ENCODE peak calls at places on chromosomes 5 and 9, in nine cellular contexts. D is HFF-Myc; J is activated CD8-positive, alpha-beta T cell treated with anti-CD3 and anti-CD28 coated beads for 36 hours; E is A549; C is activated B cell treated with CpG ODN at 0.5 μM for 24 hours; Z is H9; K is left ventricle myocardium inferior; W is psoas muscle; U is omental fat pad. M is an unnamed sample.

GRCh38 chr9:75085640-75086039 is 2.3 kb downstream of the NMRK1 start:
- DNase-seq in C (no peak), W (no peak), U (no peak), Z (no peak), J (no peak), K (no peak), D (no peak), E (no peak), M (no peak)

GRCh38 chr5:14039063-14039462 is 94.6 kb upstream of the DNAH5 start:
- DNase-seq in E (peak; percentile 33), W (no peak), Z (no peak), D (no peak), C (no peak), J (no peak), U (no peak), K (no peak), M (no peak)

GRCh38 chr9:93071464-93071863 is 13.0 kb downstream of the SUSD3 start:
- DNase-seq in K (no peak), E (peak; percentile 57), D (no peak), W (no peak), Z (peak; percentile 72), J (peak; percentile 57), C (no peak), U (no peak), M (no peak)

GRCh38 chr5:77851229-77852067 is 75.3 kb upstream of the TBCA start:
- DNase-seq in E (no peak), W (no peak), U (no peak), D (no peak), C (peak; percentile 29), J (no peak), K (no peak), Z (peak; percentile 43), M (peak; percentile 49)

GRCh38 chr5:130126748-130127147 is 222.5 kb downstream of the CHSY3 start:
- DNase-seq in D (no peak), W (no peak), E (no peak), K (no peak), C (no peak), Z (no peak), J (no peak), U (no peak), M (no peak)

GRCh38 chr5:174723979-174724483 is 351 bp upstream of the MSX2 start:
- DNase-seq in U (no peak), K (no peak), D (no peak), W (no peak), J (no peak), Z (peak; percentile 42), C (no peak), E (peak; percentile 23), M (no peak)

GRCh38 chr5:158017433-158017832 is 158.5 kb upstream of the CLINT1 start:
- DNase-seq in E (no peak), Z (no peak), C (no peak), J (no peak), U (no peak), D (no peak), W (no peak), K (no peak), M (no peak)

GRCh38 chr9:128940271-128940921 is 7.0 kb downstream of the DOLK start:
- DNase-seq in J (no peak), D (no peak), E (no peak), W (peak; percentile 42), C (no peak), U (no peak), K (no peak), Z (no peak), M (no peak)

GRCh38 chr9:129413537-129414376 is 207.1 kb downstream of the C9orf50 start:
- DNase-seq in W (peak; percentile 100), K (peak; percentile 99), Z (peak; percentile 96), U (peak; percentile 100), J (peak; percentile 99), C (peak; percentile 99), E (peak; percentile 97), D (peak; percentile 81), M (peak; percentile 99)

GRCh38 chr9:38689678-38690077 is 30.3 kb downstream of the FAM240B start:
- DNase-seq in E (peak; percentile 75), J (no peak), C (no peak), K (no peak), Z (peak; percentile 80), U (no peak), W (no peak), D (no peak), M (no peak)

GRCh38 chr9:97981828-97982164 is 1.3 kb upstream of the ANP32B start:
- DNase-seq in W (no peak), U (no peak), E (no peak), K (no peak), C (no peak), D (no peak), J (no peak), Z (no peak), M (no peak)

GRCh38 chr5:416636-416960 is 26.4 kb upstream of the EXOC3 start:
- DNase-seq in U (no peak), D (no peak), J (no peak), Z (no peak), E (no peak), W (peak; percentile 28), K (no peak), C (peak; percentile 1), M (no peak)

GRCh38 chr9:69857131-69857530 is 36.5 kb downstream of the CFAP95 start:
- DNase-seq in U (no peak), W (no peak), J (no peak), K (no peak), C (no peak), D (no peak), Z (no peak), E (no peak), M (no peak)

GRCh38 chr5:77852514-77853352 is 76.6 kb upstream of the TBCA start:
- DNase-seq in J (peak; percentile 56), E (peak; percentile 65), C (peak; percentile 68), W (peak; percentile 76), U (no peak), K (peak; percentile 55), D (no peak), Z (peak; percentile 83), M (peak; percentile 63)

GRCh38 chr9:37749129-37749528 is 4.5 kb upstream of the TRMT10B start:
- DNase-seq in J (no peak), W (no peak), U (no peak), C (no peak), E (no peak), K (no peak), D (no peak), Z (no peak), M (no peak)

DNA sequence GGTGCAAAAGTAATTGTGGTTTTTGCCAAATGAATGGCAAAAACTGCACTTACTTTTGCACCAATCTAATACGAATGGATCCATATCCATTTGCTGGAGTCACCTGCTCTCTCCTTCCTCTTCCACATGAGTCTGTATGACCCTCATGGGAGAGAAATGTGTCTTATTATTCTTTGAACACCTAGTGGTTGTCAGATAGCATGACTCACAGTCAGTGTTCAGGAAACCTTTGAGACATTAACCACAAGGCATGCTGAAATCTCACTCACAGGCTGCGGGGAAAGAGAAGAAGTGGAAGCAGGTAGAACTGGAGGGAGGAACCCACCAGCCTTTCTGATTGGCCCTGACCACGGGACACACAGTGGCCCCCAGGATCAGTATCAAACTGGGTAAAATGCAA is 222.8 kb upstream of the KLF4 start:
- DNase-seq in E (peak; percentile 39), J (no peak), D (peak; percentile 60), Z (no peak), U (no peak), C (no peak), W (no peak), K (no peak), M (no peak)
- TF ChIP-seq CTCF in E (no peak), J (no peak), D (no peak), Z (peak; percentile 23), U (no peak), C (no peak), W (no peak), K (no peak), M (peak; percentile 19)

GRCh38 chr5:23352437-23352836 is 155.0 kb upstream of the PRDM9 start:
- DNase-seq in U (no peak), Z (peak; percentile 61), D (no peak), J (no peak), C (no peak), W (no peak), E (peak; percentile 68), K (no peak), M (peak; percentile 17)
- TF ChIP-seq CTCF in U (no peak), Z (peak; percentile 68), D (no peak), J (no peak), C (no peak), W (peak; percentile 30), E (peak; percentile 29), K (peak; percentile 59), M (no peak)

DNA sequence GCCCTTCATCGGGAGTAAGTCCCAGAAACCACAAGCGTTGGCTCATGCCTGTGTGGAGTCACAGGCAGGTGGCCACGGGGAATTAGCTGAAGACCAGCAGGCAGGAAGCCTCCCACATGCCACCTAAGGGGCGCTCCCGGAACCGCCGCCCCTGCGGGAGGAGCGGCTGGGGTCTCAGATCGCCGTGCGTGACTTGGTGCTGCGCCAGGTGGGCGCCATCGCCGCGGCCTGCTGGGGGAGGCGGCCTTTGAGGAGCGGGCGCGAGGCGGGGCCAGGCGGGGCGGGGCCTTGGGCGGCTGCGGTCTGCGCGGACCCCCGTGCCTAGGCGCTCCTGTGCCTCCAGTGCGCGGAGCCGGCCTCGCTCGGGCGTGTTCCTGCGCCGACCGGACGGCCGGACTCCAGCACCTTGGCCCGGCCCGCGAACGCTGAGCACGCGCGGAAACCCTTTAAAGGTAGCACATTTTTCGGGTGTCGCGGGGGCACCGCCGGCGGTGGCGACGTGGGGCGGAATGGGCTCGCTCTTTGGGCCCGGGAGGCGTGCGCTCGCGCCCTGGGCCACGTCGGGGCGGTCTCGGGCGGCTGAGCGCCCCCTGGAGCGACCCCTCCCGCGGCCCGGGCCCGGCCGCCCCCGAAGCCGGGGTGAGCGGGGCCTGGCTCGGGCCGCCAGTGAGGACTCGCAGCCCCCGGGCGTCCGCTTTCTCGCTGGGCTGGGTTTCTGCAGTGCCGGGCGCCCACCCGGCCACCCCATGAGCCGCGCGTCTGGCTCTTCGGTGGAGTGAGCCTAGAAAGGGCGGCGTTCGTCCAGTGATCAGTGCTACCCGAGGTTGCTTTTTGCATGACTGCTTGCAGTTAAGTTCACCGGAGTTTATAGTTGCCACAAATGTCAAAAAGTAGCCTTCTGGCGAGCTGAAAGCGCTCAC is 24.5 kb downstream of the LECT2 start:
- DNase-seq in Z (peak; percentile 84), K (no peak), U (no peak), J (no peak), C (no peak), E (peak; percentile 48), W (peak; percentile 48), D (no peak), M (peak; percentile 30)
- TF ChIP-seq CTCF in Z (peak; percentile 43), K (no peak), U (no peak), J (no peak), C (no peak), E (no peak), W (no peak), D (no peak), M (no peak)

DNA sequence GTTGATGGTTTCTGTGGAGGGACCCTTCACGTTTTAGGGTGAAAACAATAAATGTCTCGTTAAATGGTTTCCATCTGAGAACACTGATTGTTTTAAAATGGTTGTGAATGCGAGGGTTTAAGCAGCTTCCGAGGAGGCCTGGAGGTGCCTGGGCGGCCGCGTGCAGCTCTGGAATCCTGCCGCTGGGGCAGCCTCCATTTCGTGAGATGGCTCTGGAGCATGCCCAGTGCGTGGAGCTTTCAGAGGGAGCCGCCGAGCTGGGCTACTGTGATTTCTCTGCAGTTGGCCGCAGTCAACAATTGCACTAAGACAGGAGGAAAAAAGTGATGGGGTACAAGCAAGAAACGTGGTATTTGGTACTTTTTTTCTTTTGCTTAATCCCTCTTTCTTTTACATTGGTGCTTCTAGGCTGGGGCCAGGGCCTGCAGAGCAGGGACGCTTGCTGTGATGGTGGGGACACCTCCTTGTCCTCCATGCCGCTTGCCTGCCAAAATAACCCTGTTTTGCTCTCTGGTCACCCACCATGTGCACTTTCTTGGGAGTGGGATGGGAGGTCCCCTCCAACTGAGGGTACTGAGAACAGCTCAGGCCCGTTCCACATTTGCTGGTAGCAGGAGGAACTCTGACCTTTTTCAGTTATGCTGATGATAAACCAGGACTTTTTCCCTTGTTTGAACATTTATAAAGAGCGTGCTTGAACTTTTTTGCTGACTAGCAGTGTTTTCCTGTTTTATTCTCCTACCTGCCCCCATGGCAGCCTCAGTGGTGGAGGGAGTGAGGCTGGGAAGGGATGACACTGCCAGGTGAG is 47.1 kb downstream of the EHMT1 start:
- DNase-seq in K (no peak), W (no peak), J (no peak), Z (peak; percentile 81), E (no peak), D (no peak), U (no peak), C (no peak), M (no peak)
- TF ChIP-seq CTCF in K (no peak), W (no peak), J (no peak), Z (no peak), E (no peak), D (peak; percentile 12), U (no peak), C (no peak), M (no peak)